ENCODE peak calls at places on chromosome 11, in ten cellular contexts. One of them, this sample, is unnamed.

GRCh38 chr11:48170840-48171233 is 45.8 kb upstream of the OR4B1 start:
- DNase-seq in mammary epithelial cell: no peak
- DNase-seq in NCI-H2029 treated with DMSO at 0.1 percent for 48 hours: no peak
- DNase-seq in neuronal stem cell: no peak
- DNase-seq in NCI-H446 treated with DMSO at 0.1 percent for 48 hours: no peak
- DNase-seq in upper lobe of right lung: no peak
- DNase-seq in EL: peak
- DNase-seq in NCI-H1105 treated with DMSO at 0.1 percent for 48 hours: no peak
- DNase-seq in ELR: no peak
- DNase-seq in neural crest cell: no peak
- DNase-seq in this sample: peak

GRCh38 chr11:26229270-26229669 is 102.7 kb upstream of the ANO3 start:
- DNase-seq in NCI-H1105 treated with DMSO at 0.1 percent for 48 hours: no peak
- DNase-seq in NCI-H446 treated with DMSO at 0.1 percent for 48 hours: no peak
- DNase-seq in mammary epithelial cell: peak
- DNase-seq in NCI-H2029 treated with DMSO at 0.1 percent for 48 hours: no peak
- DNase-seq in neuronal stem cell: no peak
- DNase-seq in EL: peak
- DNase-seq in upper lobe of right lung: no peak
- DNase-seq in neural crest cell: no peak
- DNase-seq in ELR: peak
- DNase-seq in this sample: peak

GRCh38 chr11:22466809-22467208 is 128.6 kb downstream of the SLC17A6 start:
- DNase-seq in NCI-H1105 treated with DMSO at 0.1 percent for 48 hours: no peak
- DNase-seq in EL: peak
- DNase-seq in NCI-H2029 treated with DMSO at 0.1 percent for 48 hours: no peak
- DNase-seq in upper lobe of right lung: no peak
- DNase-seq in neuronal stem cell: no peak
- DNase-seq in ELR: peak
- DNase-seq in mammary epithelial cell: peak
- DNase-seq in neural crest cell: no peak
- DNase-seq in NCI-H446 treated with DMSO at 0.1 percent for 48 hours: no peak
- DNase-seq in this sample: peak

GRCh38 chr11:14905104-14906033 is 13.3 kb upstream of the CYP2R1 start:
- DNase-seq in ELR: no peak
- DNase-seq in NCI-H446 treated with DMSO at 0.1 percent for 48 hours: no peak
- DNase-seq in neural crest cell: no peak
- DNase-seq in upper lobe of right lung: peak
- DNase-seq in NCI-H1105 treated with DMSO at 0.1 percent for 48 hours: no peak
- DNase-seq in EL: peak
- DNase-seq in NCI-H2029 treated with DMSO at 0.1 percent for 48 hours: no peak
- DNase-seq in mammary epithelial cell: no peak
- DNase-seq in neuronal stem cell: no peak
- DNase-seq in this sample: no peak

GRCh38 chr11:46513934-46514342 is 79.9 kb downstream of the AMBRA1 start:
- DNase-seq in ELR: no peak
- DNase-seq in mammary epithelial cell: peak
- DNase-seq in neuronal stem cell: no peak
- DNase-seq in upper lobe of right lung: no peak
- DNase-seq in EL: peak
- DNase-seq in neural crest cell: no peak
- DNase-seq in NCI-H2029 treated with DMSO at 0.1 percent for 48 hours: peak
- DNase-seq in NCI-H1105 treated with DMSO at 0.1 percent for 48 hours: peak
- DNase-seq in NCI-H446 treated with DMSO at 0.1 percent for 48 hours: peak
- DNase-seq in this sample: no peak

GRCh38 chr11:105609832-105610781 is at the start of gene GRIA4:
- DNase-seq in NCI-H1105 treated with DMSO at 0.1 percent for 48 hours: peak
- DNase-seq in EL: peak
- DNase-seq in NCI-H2029 treated with DMSO at 0.1 percent for 48 hours: peak
- DNase-seq in ELR: peak
- DNase-seq in NCI-H446 treated with DMSO at 0.1 percent for 48 hours: peak
- DNase-seq in neural crest cell: peak
- DNase-seq in neuronal stem cell: peak
- DNase-seq in mammary epithelial cell: no peak
- DNase-seq in upper lobe of right lung: peak
- DNase-seq in this sample: peak

GRCh38 chr11:78806214-78807004 is 231.7 kb upstream of the NARS2 start:
- DNase-seq in mammary epithelial cell: no peak
- DNase-seq in EL: peak
- DNase-seq in ELR: no peak
- DNase-seq in NCI-H1105 treated with DMSO at 0.1 percent for 48 hours: no peak
- DNase-seq in neuronal stem cell: no peak
- DNase-seq in neural crest cell: no peak
- DNase-seq in upper lobe of right lung: no peak
- DNase-seq in NCI-H446 treated with DMSO at 0.1 percent for 48 hours: no peak
- DNase-seq in NCI-H2029 treated with DMSO at 0.1 percent for 48 hours: no peak
- DNase-seq in this sample: no peak

GRCh38 chr11:123195182-123196059 is at the start of gene CLMP:
- DNase-seq in mammary epithelial cell: peak
- DNase-seq in NCI-H2029 treated with DMSO at 0.1 percent for 48 hours: no peak
- DNase-seq in neural crest cell: no peak
- DNase-seq in EL: peak
- DNase-seq in ELR: peak
- DNase-seq in upper lobe of right lung: peak
- DNase-seq in NCI-H1105 treated with DMSO at 0.1 percent for 48 hours: peak
- DNase-seq in neuronal stem cell: no peak
- DNase-seq in NCI-H446 treated with DMSO at 0.1 percent for 48 hours: no peak
- DNase-seq in this sample: peak

GRCh38 chr11:35272391-35272821 is 133.4 kb downstream of the CD44 start:
- DNase-seq in NCI-H446 treated with DMSO at 0.1 percent for 48 hours: no peak
- DNase-seq in ELR: no peak
- DNase-seq in neural crest cell: no peak
- DNase-seq in NCI-H2029 treated with DMSO at 0.1 percent for 48 hours: no peak
- DNase-seq in NCI-H1105 treated with DMSO at 0.1 percent for 48 hours: no peak
- DNase-seq in EL: no peak
- DNase-seq in mammary epithelial cell: no peak
- DNase-seq in neuronal stem cell: no peak
- DNase-seq in upper lobe of right lung: no peak
- DNase-seq in this sample: no peak

GRCh38 chr11:78476066-78476465 is 58.4 kb upstream of the GAB2 start:
- DNase-seq in NCI-H446 treated with DMSO at 0.1 percent for 48 hours: no peak
- DNase-seq in mammary epithelial cell: peak
- DNase-seq in NCI-H1105 treated with DMSO at 0.1 percent for 48 hours: no peak
- DNase-seq in ELR: no peak
- DNase-seq in upper lobe of right lung: no peak
- DNase-seq in NCI-H2029 treated with DMSO at 0.1 percent for 48 hours: no peak
- DNase-seq in EL: no peak
- DNase-seq in neuronal stem cell: no peak
- DNase-seq in neural crest cell: no peak
- DNase-seq in this sample: no peak

GRCh38 chr11:69321877-69322350 is 28.0 kb downstream of the MYEOV start:
- DNase-seq in NCI-H2029 treated with DMSO at 0.1 percent for 48 hours: no peak
- DNase-seq in NCI-H1105 treated with DMSO at 0.1 percent for 48 hours: no peak
- DNase-seq in mammary epithelial cell: peak
- DNase-seq in neuronal stem cell: no peak
- DNase-seq in ELR: peak
- DNase-seq in NCI-H446 treated with DMSO at 0.1 percent for 48 hours: no peak
- DNase-seq in EL: peak
- DNase-seq in neural crest cell: no peak
- DNase-seq in upper lobe of right lung: peak
- DNase-seq in this sample: peak

GRCh38 chr11:36718481-36718880 is 120.4 kb upstream of the RAG2 start:
- DNase-seq in NCI-H2029 treated with DMSO at 0.1 percent for 48 hours: no peak
- DNase-seq in neuronal stem cell: no peak
- DNase-seq in mammary epithelial cell: no peak
- DNase-seq in EL: no peak
- DNase-seq in NCI-H446 treated with DMSO at 0.1 percent for 48 hours: no peak
- DNase-seq in neural crest cell: no peak
- DNase-seq in upper lobe of right lung: no peak
- DNase-seq in NCI-H1105 treated with DMSO at 0.1 percent for 48 hours: no peak
- DNase-seq in ELR: no peak
- DNase-seq in this sample: no peak

GRCh38 chr11:125886997-125887372 is 483 bp upstream of the HYLS1 start:
- DNase-seq in NCI-H446 treated with DMSO at 0.1 percent for 48 hours: no peak
- DNase-seq in upper lobe of right lung: peak
- DNase-seq in ELR: peak
- DNase-seq in NCI-H1105 treated with DMSO at 0.1 percent for 48 hours: no peak
- DNase-seq in mammary epithelial cell: peak
- DNase-seq in EL: peak
- DNase-seq in neuronal stem cell: no peak
- DNase-seq in NCI-H2029 treated with DMSO at 0.1 percent for 48 hours: peak
- DNase-seq in neural crest cell: no peak
- DNase-seq in this sample: no peak

GRCh38 chr11:132064987-132065620 is 694.7 kb downstream of the NTM start:
- DNase-seq in upper lobe of right lung: no peak
- DNase-seq in NCI-H1105 treated with DMSO at 0.1 percent for 48 hours: no peak
- DNase-seq in NCI-H446 treated with DMSO at 0.1 percent for 48 hours: no peak
- DNase-seq in mammary epithelial cell: peak
- DNase-seq in ELR: peak
- DNase-seq in NCI-H2029 treated with DMSO at 0.1 percent for 48 hours: no peak
- DNase-seq in neuronal stem cell: no peak
- DNase-seq in EL: peak
- DNase-seq in neural crest cell: no peak
- DNase-seq in this sample: peak

GRCh38 chr11:692824-693414 is 2.1 kb downstream of the DEAF1 start:
- DNase-seq in ELR: no peak
- DNase-seq in NCI-H446 treated with DMSO at 0.1 percent for 48 hours: no peak
- DNase-seq in NCI-H1105 treated with DMSO at 0.1 percent for 48 hours: no peak
- DNase-seq in EL: no peak
- DNase-seq in neural crest cell: no peak
- DNase-seq in neuronal stem cell: no peak
- DNase-seq in NCI-H2029 treated with DMSO at 0.1 percent for 48 hours: no peak
- DNase-seq in upper lobe of right lung: no peak
- DNase-seq in mammary epithelial cell: peak
- DNase-seq in this sample: no peak

GRCh38 chr11:110470716-110471115 is 41.0 kb downstream of the FDX1 start:
- DNase-seq in NCI-H2029 treated with DMSO at 0.1 percent for 48 hours: no peak
- DNase-seq in ELR: peak
- DNase-seq in neuronal stem cell: no peak
- DNase-seq in neural crest cell: no peak
- DNase-seq in NCI-H446 treated with DMSO at 0.1 percent for 48 hours: no peak
- DNase-seq in upper lobe of right lung: no peak
- DNase-seq in EL: peak
- DNase-seq in NCI-H1105 treated with DMSO at 0.1 percent for 48 hours: no peak
- DNase-seq in mammary epithelial cell: no peak
- DNase-seq in this sample: peak

GRCh38 chr11:64918056-64918455 is 1.0 kb upstream of the ATG2A start:
- DNase-seq in upper lobe of right lung: no peak
- DNase-seq in NCI-H2029 treated with DMSO at 0.1 percent for 48 hours: no peak
- DNase-seq in ELR: peak
- DNase-seq in NCI-H1105 treated with DMSO at 0.1 percent for 48 hours: no peak
- DNase-seq in neuronal stem cell: no peak
- DNase-seq in mammary epithelial cell: no peak
- DNase-seq in EL: peak
- DNase-seq in neural crest cell: no peak
- DNase-seq in NCI-H446 treated with DMSO at 0.1 percent for 48 hours: no peak
- DNase-seq in this sample: peak

GRCh38 chr11:72578541-72578940 is 95.7 kb downstream of the PDE2A start:
- DNase-seq in NCI-H1105 treated with DMSO at 0.1 percent for 48 hours: no peak
- DNase-seq in mammary epithelial cell: no peak
- DNase-seq in ELR: no peak
- DNase-seq in EL: no peak
- DNase-seq in neural crest cell: no peak
- DNase-seq in NCI-H2029 treated with DMSO at 0.1 percent for 48 hours: no peak
- DNase-seq in NCI-H446 treated with DMSO at 0.1 percent for 48 hours: no peak
- DNase-seq in upper lobe of right lung: peak
- DNase-seq in neuronal stem cell: no peak
- DNase-seq in this sample: no peak

GRCh38 chr11:117134431-117134830 is 9.7 kb upstream of the PAFAH1B2 start:
- DNase-seq in neuronal stem cell: no peak
- DNase-seq in NCI-H2029 treated with DMSO at 0.1 percent for 48 hours: no peak
- DNase-seq in mammary epithelial cell: no peak
- DNase-seq in upper lobe of right lung: no peak
- DNase-seq in NCI-H1105 treated with DMSO at 0.1 percent for 48 hours: no peak
- DNase-seq in ELR: no peak
- DNase-seq in EL: no peak
- DNase-seq in NCI-H446 treated with DMSO at 0.1 percent for 48 hours: no peak
- DNase-seq in neural crest cell: no peak
- DNase-seq in this sample: no peak

GRCh38 chr11:116925050-116925449 is 87.6 kb upstream of the APOA1 start:
- DNase-seq in neural crest cell: no peak
- DNase-seq in upper lobe of right lung: no peak
- DNase-seq in ELR: no peak
- DNase-seq in mammary epithelial cell: no peak
- DNase-seq in NCI-H1105 treated with DMSO at 0.1 percent for 48 hours: no peak
- DNase-seq in neuronal stem cell: no peak
- DNase-seq in EL: no peak
- DNase-seq in NCI-H2029 treated with DMSO at 0.1 percent for 48 hours: no peak
- DNase-seq in NCI-H446 treated with DMSO at 0.1 percent for 48 hours: no peak
- DNase-seq in this sample: no peak

GRCh38 chr11:12402027-12402426 is 24.7 kb downstream of the PARVA start:
- DNase-seq in NCI-H446 treated with DMSO at 0.1 percent for 48 hours: no peak
- DNase-seq in NCI-H2029 treated with DMSO at 0.1 percent for 48 hours: no peak
- DNase-seq in neuronal stem cell: no peak
- DNase-seq in NCI-H1105 treated with DMSO at 0.1 percent for 48 hours: no peak
- DNase-seq in neural crest cell: no peak
- DNase-seq in mammary epithelial cell: no peak
- DNase-seq in EL: no peak
- DNase-seq in upper lobe of right lung: no peak
- DNase-seq in ELR: no peak
- DNase-seq in this sample: no peak

GRCh38 chr11:102798012-102798746 is at the start of gene MMP1:
- DNase-seq in mammary epithelial cell: peak
- DNase-seq in NCI-H2029 treated with DMSO at 0.1 percent for 48 hours: no peak
- DNase-seq in NCI-H446 treated with DMSO at 0.1 percent for 48 hours: no peak
- DNase-seq in NCI-H1105 treated with DMSO at 0.1 percent for 48 hours: no peak
- DNase-seq in EL: peak
- DNase-seq in neural crest cell: no peak
- DNase-seq in neuronal stem cell: no peak
- DNase-seq in ELR: peak
- DNase-seq in upper lobe of right lung: no peak
- DNase-seq in this sample: peak

GRCh38 chr11:92495107-92495793 is 270.6 kb downstream of the FAT3 start:
- DNase-seq in neuronal stem cell: no peak
- DNase-seq in NCI-H2029 treated with DMSO at 0.1 percent for 48 hours: no peak
- DNase-seq in neural crest cell: no peak
- DNase-seq in EL: no peak
- DNase-seq in ELR: no peak
- DNase-seq in mammary epithelial cell: no peak
- DNase-seq in NCI-H446 treated with DMSO at 0.1 percent for 48 hours: no peak
- DNase-seq in upper lobe of right lung: no peak
- DNase-seq in NCI-H1105 treated with DMSO at 0.1 percent for 48 hours: no peak
- DNase-seq in this sample: no peak

GRCh38 chr11:62925745-62926668 is 4.8 kb upstream of the CHRM1 start:
- DNase-seq in ELR: no peak
- DNase-seq in NCI-H446 treated with DMSO at 0.1 percent for 48 hours: no peak
- DNase-seq in mammary epithelial cell: no peak
- DNase-seq in NCI-H2029 treated with DMSO at 0.1 percent for 48 hours: no peak
- DNase-seq in NCI-H1105 treated with DMSO at 0.1 percent for 48 hours: no peak
- DNase-seq in upper lobe of right lung: peak
- DNase-seq in EL: no peak
- DNase-seq in neuronal stem cell: no peak
- DNase-seq in neural crest cell: no peak
- DNase-seq in this sample: no peak

GRCh38 chr11:82722236-82722635 is 11.4 kb downstream of the FAM181B start:
- DNase-seq in ELR: no peak
- DNase-seq in NCI-H446 treated with DMSO at 0.1 percent for 48 hours: peak
- DNase-seq in neuronal stem cell: no peak
- DNase-seq in NCI-H1105 treated with DMSO at 0.1 percent for 48 hours: no peak
- DNase-seq in EL: no peak
- DNase-seq in neural crest cell: no peak
- DNase-seq in NCI-H2029 treated with DMSO at 0.1 percent for 48 hours: no peak
- DNase-seq in mammary epithelial cell: no peak
- DNase-seq in upper lobe of right lung: no peak
- DNase-seq in this sample: no peak

GRCh38 chr11:128905345-128906184 is 14.4 kb downstream of the KCNJ5 start:
- DNase-seq in neuronal stem cell: no peak
- DNase-seq in upper lobe of right lung: peak
- DNase-seq in neural crest cell: no peak
- DNase-seq in NCI-H446 treated with DMSO at 0.1 percent for 48 hours: no peak
- DNase-seq in NCI-H2029 treated with DMSO at 0.1 percent for 48 hours: peak
- DNase-seq in ELR: peak
- DNase-seq in mammary epithelial cell: peak
- DNase-seq in NCI-H1105 treated with DMSO at 0.1 percent for 48 hours: peak
- DNase-seq in EL: peak
- DNase-seq in this sample: peak

GRCh38 chr11:9799901-9800300 is 136.0 kb downstream of the SWAP70 start:
- DNase-seq in mammary epithelial cell: no peak
- DNase-seq in EL: peak
- DNase-seq in neuronal stem cell: no peak
- DNase-seq in NCI-H446 treated with DMSO at 0.1 percent for 48 hours: no peak
- DNase-seq in upper lobe of right lung: no peak
- DNase-seq in ELR: no peak
- DNase-seq in NCI-H1105 treated with DMSO at 0.1 percent for 48 hours: no peak
- DNase-seq in NCI-H2029 treated with DMSO at 0.1 percent for 48 hours: no peak
- DNase-seq in neural crest cell: no peak
- DNase-seq in this sample: peak

GRCh38 chr11:134013518-134013917 is 55.4 kb upstream of the JAM3 start:
- DNase-seq in NCI-H2029 treated with DMSO at 0.1 percent for 48 hours: no peak
- DNase-seq in upper lobe of right lung: no peak
- DNase-seq in EL: no peak
- DNase-seq in neural crest cell: no peak
- DNase-seq in neuronal stem cell: no peak
- DNase-seq in mammary epithelial cell: no peak
- DNase-seq in ELR: no peak
- DNase-seq in NCI-H1105 treated with DMSO at 0.1 percent for 48 hours: no peak
- DNase-seq in NCI-H446 treated with DMSO at 0.1 percent for 48 hours: no peak
- DNase-seq in this sample: no peak